ENCODE peak calls at places on chromosomes 4 and X, in seven cellular contexts. O, J, R, Y, L, E and U are unnamed samples.

GRCh38 chrX:71652405-71652804 is 14.9 kb upstream of the LOC101059915 start:
- DNase-seq in R (peak; percentile 71), E (peak; percentile 50), L (peak; percentile 24), Y (no peak), J (peak; percentile 43), O (peak; percentile 50), U (peak; percentile 4)

GRCh38 chrX:372856-373640 is 13.7 kb downstream of the PPP2R3B start:
- DNase-seq in O (no peak), E (no peak), Y (no peak), L (no peak), J (no peak), R (no peak), U (no peak)

GRCh38 chrX:23981711-23982110 is 45.3 kb downstream of the KLHL15 start:
- DNase-seq in O (no peak), Y (no peak), R (no peak), E (no peak), J (no peak), L (no peak), U (no peak)

GRCh38 chr4:48112017-48112667 is 21.9 kb downstream of the TXK start:
- DNase-seq in R (no peak), L (no peak), Y (no peak), E (no peak), O (peak; percentile 38), J (no peak), U (no peak)

GRCh38 chrX:14607446-14607845 is 78.1 kb downstream of the GLRA2 start:
- DNase-seq in Y (no peak), E (no peak), R (no peak), L (no peak), J (no peak), O (no peak), U (no peak)

GRCh38 chrX:8748855-8749254 is 16.9 kb upstream of the ANOS1 start:
- DNase-seq in R (peak; percentile 10), Y (no peak), O (peak; percentile 52), J (no peak), L (no peak), E (no peak), U (no peak)

GRCh38 chrX:139759637-139760036 is 51.7 kb upstream of the MCF2 start:
- DNase-seq in J (no peak), R (peak; percentile 27), E (peak; percentile 9), Y (no peak), L (no peak), O (peak; percentile 21), U (no peak)

GRCh38 chr4:109998867-109999303 is 86.2 kb downstream of the EGF start:
- DNase-seq in O (peak; percentile 73), L (no peak), R (peak; percentile 79), Y (no peak), E (peak; percentile 26), J (no peak), U (no peak)

GRCh38 chr4:16938641-16939040 is 40.2 kb upstream of the LDB2 start:
- DNase-seq in L (no peak), Y (no peak), J (no peak), O (no peak), E (no peak), R (no peak), U (no peak)

GRCh38 chr4:138865765-138866164 is 149.8 kb upstream of the NOCT start:
- DNase-seq in L (no peak), Y (no peak), J (no peak), E (no peak), O (no peak), R (no peak), U (no peak)

GRCh38 chr4:173520921-173521473 is 9.0 kb downstream of the HAND2 start:
- DNase-seq in R (no peak), J (no peak), O (no peak), E (peak; percentile 50), Y (no peak), L (no peak), U (no peak)

GRCh38 chrX:124239911-124240310 is 92.5 kb upstream of the TEX13D start:
- DNase-seq in J (no peak), O (no peak), L (no peak), Y (no peak), R (peak; percentile 71), E (no peak), U (no peak)

GRCh38 chrX:31658360-31658759 is 586.5 kb upstream of the FTHL17 start:
- DNase-seq in J (no peak), L (peak; percentile 7), O (peak; percentile 14), Y (no peak), R (peak; percentile 2), E (no peak), U (no peak)

GRCh38 chrX:17670874-17671273 is 66.4 kb upstream of the SCML1 start:
- DNase-seq in R (no peak), L (no peak), Y (no peak), O (no peak), J (no peak), E (no peak), U (no peak)

GRCh38 chr4:168221298-168221697 is 97.3 kb downstream of the DDX60 start:
- DNase-seq in Y (no peak), J (no peak), E (no peak), R (no peak), L (peak; percentile 4), O (peak; percentile 83), U (peak; percentile 50)

GRCh38 chr4:155025762-155026457 is 182.5 kb upstream of the NPY2R start:
- DNase-seq in J (no peak), E (peak; percentile 73), L (no peak), Y (no peak), O (peak; percentile 58), R (peak; percentile 18), U (peak; percentile 39)

GRCh38 chrX:77447339-77448149 is at the start of gene FGF16:
- DNase-seq in Y (peak; percentile 48), E (no peak), J (no peak), L (no peak), O (no peak), R (peak; percentile 6), U (no peak)

GRCh38 chr4:25090516-25090915 is 59.8 kb upstream of the LGI2 start:
- DNase-seq in L (no peak), E (no peak), R (no peak), O (no peak), J (no peak), Y (no peak), U (no peak)

GRCh38 chrX:153935326-153935851 is 552 bp upstream of the NAA10 start:
- DNase-seq in E (no peak), R (no peak), O (no peak), L (no peak), J (no peak), Y (no peak), U (no peak)

GRCh38 chr4:5338511-5338910 is 287.2 kb downstream of the STK32B start:
- DNase-seq in Y (no peak), O (no peak), J (no peak), E (no peak), L (no peak), R (no peak), U (no peak)

GRCh38 chr4:184309241-184310170 is 91.8 kb upstream of the ENPP6 start:
- DNase-seq in O (no peak), R (no peak), L (no peak), E (no peak), J (no peak), Y (no peak), U (no peak)

GRCh38 chr4:184815046-184815877 is 10.5 kb downstream of the ACSL1 start:
- DNase-seq in J (peak; percentile 85), Y (peak; percentile 91), L (no peak), O (peak; percentile 97), E (peak; percentile 84), R (peak; percentile 91), U (no peak)

GRCh38 chr4:78346222-78346621 is 205.3 kb upstream of the ANXA3 start:
- DNase-seq in J (no peak), Y (no peak), O (no peak), L (no peak), E (no peak), R (no peak), U (no peak)

GRCh38 chrX:141405486-141405877 is 163.2 kb upstream of the SPANXC start:
- DNase-seq in L (no peak), O (peak; percentile 71), R (no peak), Y (no peak), E (no peak), J (no peak), U (no peak)

GRCh38 chrX:150486011-150486410 is 82.4 kb upstream of the MTM1 start:
- DNase-seq in E (peak; percentile 66), O (peak; percentile 58), R (peak; percentile 50), Y (peak; percentile 71), L (no peak), J (peak; percentile 46), U (no peak)

GRCh38 chr4:9704551-9705332 is 76.7 kb upstream of the DRD5 start:
- DNase-seq in E (peak; percentile 72), R (no peak), L (no peak), J (no peak), Y (no peak), O (no peak), U (no peak)

GRCh38 chr4:180710643-180711337 is 1532.4 kb upstream of the TENM3 start:
- DNase-seq in R (no peak), Y (no peak), J (no peak), O (no peak), L (no peak), E (no peak), U (no peak)

GRCh38 chrX:150983526-150984163 is 510 bp downstream of the HMGB3 start:
- DNase-seq in Y (no peak), R (no peak), E (no peak), O (no peak), J (no peak), L (no peak), U (no peak)

GRCh38 chrX:358651-359143 is 28.0 kb downstream of the PPP2R3B start:
- DNase-seq in O (no peak), L (no peak), Y (peak; percentile 37), R (no peak), E (no peak), J (no peak), U (no peak)

GRCh38 chr4:103915224-103915869 is 195.6 kb upstream of the TACR3 start:
- DNase-seq in O (peak; percentile 32), E (no peak), J (no peak), Y (no peak), R (peak; percentile 68), L (no peak), U (peak; percentile 0)
- TF ChIP-seq CTCF in O (peak; percentile 69), E (peak; percentile 45), J (no peak), Y (peak; percentile 64), R (peak; percentile 67), L (peak; percentile 45), U (peak; percentile 69)

GRCh38 chr4:2619459-2619858 is 83.0 kb downstream of the FAM193A start:
- DNase-seq in R (no peak), O (no peak), J (no peak), L (no peak), E (no peak), Y (no peak), U (no peak)
- H3K4me3 ChIP-seq in R (no peak overlapping the region), O (no peak overlapping the region), J (no peak overlapping the region), L (no peak overlapping the region), E (no peak overlapping the region), Y (no peak overlapping the region), U (no peak overlapping the region)

GRCh38 chr4:165384608-165385007 is 5.8 kb downstream of the CPE start:
- DNase-seq in J (no peak), O (peak; percentile 52), Y (no peak), E (no peak), L (no peak), R (no peak), U (no peak)
- TF ChIP-seq CTCF in J (no peak), O (no peak), Y (no peak), E (peak; percentile 49), L (no peak), R (no peak), U (no peak)

DNA sequence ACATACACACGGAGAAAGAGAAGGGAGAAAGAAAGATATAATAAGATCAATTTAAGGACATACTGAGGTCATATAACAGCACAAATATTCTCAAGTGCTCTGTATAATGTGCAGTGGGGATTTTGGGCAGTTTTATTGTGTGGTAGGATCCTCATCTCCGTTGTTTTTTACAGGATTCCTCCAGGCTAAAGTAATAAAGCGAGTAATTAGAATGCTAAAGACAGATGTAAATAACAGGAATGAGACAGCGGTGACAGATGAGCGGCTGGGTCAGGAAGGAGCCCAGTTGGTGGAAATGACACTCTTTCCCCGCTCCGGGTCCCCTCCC is 15.9 kb downstream of the POU4F2 start:
- DNase-seq in L (no peak), E (no peak), O (no peak), R (no peak), Y (no peak), J (no peak), U (no peak)
- H3K4me3 ChIP-seq in L (peak overlapping the region; percentile 43), E (peak overlapping the region; percentile 87), O (no peak overlapping the region), R (no peak overlapping the region), Y (peak overlapping the region; percentile 22), J (peak overlapping the region; percentile 34), U (peak overlapping the region; percentile 34)